ENCODE peak calls at places on chromosomes 7 and 10, in four cellular contexts. One of them, this sample, is unnamed.

GRCh38 chr7:130486114-130486962 is 5.5 kb upstream of the MEST start:
- DNase-seq in PC-3: peak; percentile 85
- DNase-seq in SK-N-SH: peak; percentile 36
- DNase-seq in hepatocyte: peak; percentile 74
- DNase-seq in this sample: peak; percentile 98

GRCh38 chr10:83539528-83540308 is 599.6 kb upstream of the GHITM start:
- DNase-seq in PC-3: no peak
- DNase-seq in SK-N-SH: no peak
- DNase-seq in hepatocyte: peak; percentile 54
- DNase-seq in this sample: peak; percentile 48

GRCh38 chr7:158563911-158564647 is 23.5 kb downstream of the PTPRN2 start:
- DNase-seq in PC-3: no peak
- DNase-seq in SK-N-SH: no peak
- DNase-seq in hepatocyte: no peak
- DNase-seq in this sample: no peak

GRCh38 chr7:51645298-51645697 is 328.7 kb upstream of the COBL start:
- DNase-seq in PC-3: no peak
- DNase-seq in SK-N-SH: no peak
- DNase-seq in hepatocyte: no peak
- DNase-seq in this sample: peak; percentile 54

GRCh38 chr10:116056445-116057293 is 216.3 kb downstream of the GFRA1 start:
- DNase-seq in PC-3: no peak
- DNase-seq in SK-N-SH: no peak
- DNase-seq in hepatocyte: peak; percentile 42
- DNase-seq in this sample: no peak

GRCh38 chr10:30607814-30608213 is 21.7 kb downstream of the LYZL2 start:
- DNase-seq in PC-3: no peak
- DNase-seq in SK-N-SH: no peak
- DNase-seq in hepatocyte: no peak
- DNase-seq in this sample: no peak

GRCh38 chr10:53487019-53487983 is 714.7 kb upstream of the MBL2 start:
- DNase-seq in PC-3: no peak
- DNase-seq in SK-N-SH: no peak
- DNase-seq in hepatocyte: no peak
- DNase-seq in this sample: no peak

GRCh38 chr10:118983263-118983662 is 46.3 kb upstream of the NANOS1 start:
- DNase-seq in PC-3: no peak
- DNase-seq in SK-N-SH: no peak
- DNase-seq in hepatocyte: no peak
- DNase-seq in this sample: peak; percentile 12

GRCh38 chr7:104272767-104273384 is 55.5 kb upstream of the LHFPL3 start:
- DNase-seq in PC-3: peak; percentile 56
- DNase-seq in SK-N-SH: peak; percentile 41
- DNase-seq in hepatocyte: peak; percentile 29
- DNase-seq in this sample: peak; percentile 56

GRCh38 chr7:106114735-106115383 is 2.7 kb upstream of the SYPL1 start:
- DNase-seq in PC-3: no peak
- DNase-seq in SK-N-SH: no peak
- DNase-seq in hepatocyte: no peak
- DNase-seq in this sample: no peak

GRCh38 chr10:74743401-74743800 is 83.0 kb upstream of the KAT6B start:
- DNase-seq in PC-3: peak; percentile 77
- DNase-seq in SK-N-SH: no peak
- DNase-seq in hepatocyte: no peak
- DNase-seq in this sample: no peak

GRCh38 chr7:19508124-19508523 is 200.7 kb downstream of the POLR1F start:
- DNase-seq in PC-3: no peak
- DNase-seq in SK-N-SH: no peak
- DNase-seq in hepatocyte: no peak
- DNase-seq in this sample: no peak

GRCh38 chr7:100126239-100126930 is 382 bp upstream of the MBLAC1 start:
- DNase-seq in PC-3: no peak
- DNase-seq in SK-N-SH: no peak
- DNase-seq in hepatocyte: no peak
- DNase-seq in this sample: no peak

GRCh38 chr7:23742051-23742450 is 32.0 kb downstream of the STK31 start:
- DNase-seq in PC-3: no peak
- DNase-seq in SK-N-SH: no peak
- DNase-seq in hepatocyte: no peak
- DNase-seq in this sample: no peak

GRCh38 chr10:13704969-13705368 is 118.2 kb downstream of the PRPF18 start:
- DNase-seq in PC-3: no peak
- DNase-seq in SK-N-SH: no peak
- DNase-seq in hepatocyte: no peak
- DNase-seq in this sample: no peak

GRCh38 chr10:13707156-13707881 is 120.6 kb downstream of the PRPF18 start:
- DNase-seq in PC-3: peak; percentile 49
- DNase-seq in SK-N-SH: no peak
- DNase-seq in hepatocyte: peak; percentile 77
- DNase-seq in this sample: peak; percentile 87

GRCh38 chr10:13706604-13707003 is 119.8 kb downstream of the PRPF18 start:
- DNase-seq in PC-3: no peak
- DNase-seq in SK-N-SH: no peak
- DNase-seq in hepatocyte: no peak
- DNase-seq in this sample: no peak

GRCh38 chr10:13705526-13706169 is 118.9 kb downstream of the PRPF18 start:
- DNase-seq in PC-3: no peak
- DNase-seq in SK-N-SH: no peak
- DNase-seq in hepatocyte: peak; percentile 21
- DNase-seq in this sample: no peak

GRCh38 chr10:13706175-13706574 is 119.4 kb downstream of the PRPF18 start:
- DNase-seq in PC-3: no peak
- DNase-seq in SK-N-SH: no peak
- DNase-seq in hepatocyte: no peak
- DNase-seq in this sample: peak; percentile 55
- H3K4me2 ChIP-seq in PC-3: peak overlapping the region; percentile 71
- H3K4me2 ChIP-seq in SK-N-SH: no peak overlapping the region
- H3K4me2 ChIP-seq in hepatocyte: peak overlapping the region; percentile 91
- H3K4me2 ChIP-seq in this sample: peak overlapping the region; percentile 76

GRCh38 chr7:121276276-121276675 is 52.5 kb upstream of the WNT16 start:
- DNase-seq in PC-3: no peak
- DNase-seq in SK-N-SH: no peak
- DNase-seq in hepatocyte: no peak
- DNase-seq in this sample: no peak

GRCh38 chr7:121282129-121282528 is 46.7 kb upstream of the WNT16 start:
- DNase-seq in PC-3: no peak
- DNase-seq in SK-N-SH: no peak
- DNase-seq in hepatocyte: no peak
- DNase-seq in this sample: no peak

GRCh38 chr7:121279060-121279620 is 49.7 kb upstream of the WNT16 start:
- DNase-seq in PC-3: no peak
- DNase-seq in SK-N-SH: no peak
- DNase-seq in hepatocyte: no peak
- DNase-seq in this sample: no peak

GRCh38 chr7:121278120-121279021 is 50.4 kb upstream of the WNT16 start:
- DNase-seq in PC-3: peak; percentile 57
- DNase-seq in SK-N-SH: no peak
- DNase-seq in hepatocyte: no peak
- DNase-seq in this sample: peak; percentile 20

DNA sequence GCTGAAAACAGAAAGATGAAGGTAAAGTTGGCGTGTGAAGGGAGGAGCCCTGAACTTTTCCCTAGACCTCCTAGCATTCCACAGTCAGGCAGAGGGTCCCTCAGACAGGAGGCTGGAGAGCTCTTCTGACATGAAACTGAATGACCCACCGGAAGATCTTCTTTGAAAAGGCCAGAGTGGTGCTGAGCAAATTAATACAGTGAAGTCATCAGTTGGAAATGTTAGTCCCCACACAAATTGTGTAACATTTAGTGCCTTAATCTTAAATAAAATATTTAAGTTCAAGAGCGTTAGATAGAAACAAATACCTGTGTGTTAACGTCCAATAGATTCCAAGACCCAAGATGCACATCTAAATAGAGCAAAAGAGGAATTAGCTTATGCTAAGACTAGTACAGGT is 49.0 kb upstream of the WNT16 start:
- DNase-seq in PC-3: no peak
- DNase-seq in SK-N-SH: no peak
- DNase-seq in hepatocyte: no peak
- DNase-seq in this sample: no peak
- TF ChIP-seq EZH2phosphoT487 in PC-3: no peak
- TF ChIP-seq EZH2phosphoT487 in SK-N-SH: no peak
- TF ChIP-seq EZH2phosphoT487 in hepatocyte: no peak
- TF ChIP-seq EZH2phosphoT487 in this sample: no peak

GRCh38 chr7:151759591-151760042 is 117.3 kb downstream of the PRKAG2 start:
- DNase-seq in PC-3: peak; percentile 76
- DNase-seq in SK-N-SH: peak; percentile 92
- DNase-seq in hepatocyte: peak; percentile 88
- DNase-seq in this sample: peak; percentile 93
- H3K4me2 ChIP-seq in PC-3: no peak overlapping the region
- H3K4me2 ChIP-seq in SK-N-SH: no peak overlapping the region
- H3K4me2 ChIP-seq in hepatocyte: no peak overlapping the region
- H3K4me2 ChIP-seq in this sample: no peak overlapping the region

DNA sequence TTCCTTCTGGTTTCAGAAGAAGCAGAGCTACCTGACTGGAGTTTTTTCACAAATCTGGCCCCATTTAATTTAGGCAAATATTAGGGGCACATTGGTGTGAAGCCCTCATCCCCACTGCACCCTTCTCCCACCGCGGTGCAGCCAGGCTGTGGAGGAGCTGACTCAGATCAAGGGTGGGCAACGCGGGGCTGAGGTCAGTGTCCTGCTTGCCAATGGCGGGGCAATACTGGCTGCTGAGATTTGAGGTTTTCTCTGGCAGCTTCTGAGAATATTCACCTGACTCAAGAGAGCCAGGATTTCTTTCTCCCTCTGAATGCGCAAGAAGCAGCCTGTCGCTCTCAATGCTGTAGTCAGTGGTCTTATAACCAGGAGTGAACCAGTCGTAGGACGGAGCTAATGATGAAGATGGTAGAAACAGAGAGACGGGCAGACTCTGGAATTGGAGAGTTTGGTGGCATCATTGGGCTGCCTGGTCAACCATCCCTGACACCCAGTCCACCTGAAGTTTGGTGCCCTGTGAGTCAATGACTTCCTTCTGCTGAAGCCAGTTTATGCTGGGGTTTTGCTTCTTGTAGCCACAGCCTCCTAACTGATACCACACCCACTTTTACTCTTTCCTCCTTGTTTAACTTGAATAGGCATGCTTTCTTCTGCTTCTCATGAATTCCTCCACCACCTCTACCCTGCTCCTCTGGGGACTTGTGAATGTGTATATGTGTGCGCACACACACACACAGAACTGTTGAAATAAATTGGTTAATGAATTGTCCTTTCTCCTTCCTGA is 123.7 kb upstream of the CTBP2 start:
- DNase-seq in PC-3: no peak
- DNase-seq in SK-N-SH: no peak
- DNase-seq in hepatocyte: no peak
- DNase-seq in this sample: no peak
- TF ChIP-seq EZH2phosphoT487 in PC-3: no peak
- TF ChIP-seq EZH2phosphoT487 in SK-N-SH: no peak
- TF ChIP-seq EZH2phosphoT487 in hepatocyte: no peak
- TF ChIP-seq EZH2phosphoT487 in this sample: no peak

GRCh38 chr7:121546632-121547340 is 150.7 kb upstream of the FAM3C start:
- DNase-seq in PC-3: no peak
- DNase-seq in SK-N-SH: no peak
- DNase-seq in hepatocyte: no peak
- DNase-seq in this sample: no peak

GRCh38 chr7:121547341-121548092 is 151.4 kb upstream of the FAM3C start:
- DNase-seq in PC-3: peak; percentile 76
- DNase-seq in SK-N-SH: peak; percentile 51
- DNase-seq in hepatocyte: peak; percentile 83
- DNase-seq in this sample: peak; percentile 80

GRCh38 chr7:121545418-121545817 is 149.3 kb upstream of the FAM3C start:
- DNase-seq in PC-3: no peak
- DNase-seq in SK-N-SH: no peak
- DNase-seq in hepatocyte: no peak
- DNase-seq in this sample: no peak

GRCh38 chr7:121544199-121544598 is 148.1 kb upstream of the FAM3C start:
- DNase-seq in PC-3: peak; percentile 35
- DNase-seq in SK-N-SH: no peak
- DNase-seq in hepatocyte: no peak
- DNase-seq in this sample: no peak

GRCh38 chr7:121544726-121545125 is 148.6 kb upstream of the FAM3C start:
- DNase-seq in PC-3: peak; percentile 97
- DNase-seq in SK-N-SH: no peak
- DNase-seq in hepatocyte: peak; percentile 28
- DNase-seq in this sample: no peak
- H3K4me2 ChIP-seq in PC-3: peak overlapping the region; percentile 44
- H3K4me2 ChIP-seq in SK-N-SH: peak overlapping the region; percentile 32
- H3K4me2 ChIP-seq in hepatocyte: no peak overlapping the region
- H3K4me2 ChIP-seq in this sample: no peak overlapping the region

DNA sequence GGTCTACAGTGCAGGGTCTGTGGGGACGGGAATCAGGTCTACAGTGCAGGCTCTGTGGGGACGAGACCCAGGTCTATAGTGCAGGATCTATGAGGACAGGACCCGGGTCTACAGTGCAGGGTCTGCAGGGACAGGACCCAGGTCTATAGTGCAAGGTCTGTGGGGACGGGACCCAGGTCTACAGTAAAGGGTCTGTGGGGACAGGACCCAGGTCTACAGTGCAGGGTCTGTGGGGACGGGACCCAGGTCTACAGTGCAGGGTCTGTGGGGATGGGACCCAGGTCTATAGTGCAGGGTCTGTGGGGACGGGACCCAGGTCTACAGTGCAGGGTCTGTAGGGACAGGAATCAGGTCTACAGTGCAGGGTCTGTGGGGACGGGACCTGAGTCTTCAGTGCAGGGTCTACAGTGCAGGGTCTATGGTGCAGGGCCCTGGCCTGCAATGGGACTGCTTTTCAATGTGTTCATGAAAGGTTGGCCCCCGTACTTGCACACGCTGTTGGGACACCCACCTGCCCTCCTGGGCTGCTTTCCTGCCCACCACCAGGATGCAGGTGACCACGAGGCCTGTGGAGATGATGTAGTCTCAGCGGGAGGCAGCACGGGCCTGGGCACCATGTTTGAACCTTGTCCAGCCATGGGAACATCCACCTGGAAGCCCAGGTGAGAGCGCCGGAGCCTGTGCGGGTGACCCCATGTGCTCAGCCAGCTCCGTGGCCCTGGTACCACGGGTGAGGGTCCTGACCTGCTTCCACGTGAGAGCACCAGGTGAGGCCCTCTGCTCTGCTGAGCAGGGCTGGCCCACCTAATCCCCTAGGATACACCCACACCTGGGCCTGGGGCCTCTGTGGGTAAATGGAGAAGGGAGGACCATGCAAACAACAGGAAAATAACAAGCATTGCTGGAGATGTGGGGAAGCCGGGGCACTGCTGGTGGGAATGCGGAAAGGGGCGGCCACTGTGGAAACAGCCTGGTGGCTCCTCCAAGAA is 91.4 kb upstream of the DIP2C start:
- DNase-seq in PC-3: no peak
- DNase-seq in SK-N-SH: no peak
- DNase-seq in hepatocyte: no peak
- DNase-seq in this sample: no peak
- TF ChIP-seq EZH2phosphoT487 in PC-3: no peak
- TF ChIP-seq EZH2phosphoT487 in SK-N-SH: no peak
- TF ChIP-seq EZH2phosphoT487 in hepatocyte: no peak
- TF ChIP-seq EZH2phosphoT487 in this sample: no peak

DNA sequence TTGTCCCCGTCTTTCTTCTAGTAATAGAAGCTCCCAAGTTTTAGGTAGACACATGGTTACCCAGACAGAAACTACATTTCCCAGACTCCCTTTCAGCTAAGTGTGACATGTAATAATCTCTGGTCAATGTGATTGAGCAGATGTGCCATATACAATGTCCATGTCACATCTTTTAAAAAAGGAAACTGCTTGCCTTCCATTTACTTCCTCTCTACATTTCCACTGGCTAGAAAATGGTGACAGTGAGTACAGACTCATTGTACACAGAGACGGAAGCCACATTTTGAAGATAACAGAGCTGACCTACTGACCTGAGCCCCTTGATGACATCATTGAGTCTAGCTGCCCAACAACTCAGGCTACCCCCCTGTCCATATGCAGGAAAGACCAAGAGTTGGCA is 21.3 kb downstream of the ZC3HAV1 start:
- DNase-seq in PC-3: no peak
- DNase-seq in SK-N-SH: no peak
- DNase-seq in hepatocyte: no peak
- DNase-seq in this sample: no peak
- H3K4me2 ChIP-seq in PC-3: no peak overlapping the region
- H3K4me2 ChIP-seq in SK-N-SH: no peak overlapping the region
- H3K4me2 ChIP-seq in hepatocyte: no peak overlapping the region
- H3K4me2 ChIP-seq in this sample: no peak overlapping the region

This sample was measured in GM23338.